ENCODE peak calls at places on chromosomes 5 and 9, in five cellular contexts. K is HepG2, T is K562, V is H1, Q is GM12878. B is an unnamed sample.
A peak's percentile ranks its signal among the peaks of the same experiment; 100 is the strongest.

GRCh38 chr9:123893831-123894460 is 36.0 kb downstream of the DENND1A start:
- DNase-seq in K (no peak), T (no peak), V (no peak), Q (no peak), B (peak; percentile 71)

GRCh38 chr9:35616681-35617459 is 1.3 kb downstream of the CD72 start:
- DNase-seq in K (no peak), T (peak; percentile 39), V (no peak), Q (no peak), B (peak; percentile 89)

GRCh38 chr5:44318883-44319282 is 70.3 kb downstream of the FGF10 start:
- DNase-seq in K (no peak), T (no peak), V (no peak), Q (no peak), B (no peak)

GRCh38 chr9:98552306-98552705 is 156.4 kb downstream of the GABBR2 start:
- DNase-seq in K (no peak), T (no peak), V (no peak), Q (no peak), B (no peak)

GRCh38 chr5:116135344-116135743 is 50.5 kb downstream of the COMMD10 start:
- DNase-seq in K (no peak), T (no peak), V (no peak), Q (peak; percentile 38), B (no peak)

GRCh38 chr5:6856658-6857057 is 143.4 kb downstream of the TENT4A start:
- DNase-seq in K (no peak), T (no peak), V (no peak), Q (no peak), B (no peak)

GRCh38 chr5:164301136-164301535 is 795.7 kb downstream of the MAT2B start:
- DNase-seq in K (no peak), T (no peak), V (no peak), Q (no peak), B (no peak)

GRCh38 chr5:19555876-19556275 is 432.1 kb downstream of the CDH18 start:
- DNase-seq in K (no peak), T (no peak), V (no peak), Q (no peak), B (no peak)

GRCh38 chr9:98049668-98050067 is 6.9 kb upstream of the NANS start:
- DNase-seq in K (no peak), T (no peak), V (no peak), Q (no peak), B (no peak)

GRCh38 chr9:85502815-85503643 is 238.7 kb downstream of the AGTPBP1 start:
- DNase-seq in K (no peak), T (no peak), V (no peak), Q (no peak), B (no peak)

GRCh38 chr9:85079374-85079773 is 409.8 kb downstream of the NTRK2 start:
- DNase-seq in K (no peak), T (no peak), V (no peak), Q (no peak), B (peak; percentile 10)

GRCh38 chr5:99035942-99036341 is 107.1 kb upstream of the CHD1 start:
- DNase-seq in K (no peak), T (no peak), V (no peak), Q (no peak), B (no peak)

GRCh38 chr5:3214838-3215374 is 380.7 kb upstream of the IRX1 start:
- DNase-seq in K (no peak), T (no peak), V (no peak), Q (no peak), B (no peak)

GRCh38 chr5:27682600-27682999 is 644.2 kb upstream of the CDH9 start:
- DNase-seq in K (peak; percentile 9), T (peak; percentile 5), V (no peak), Q (no peak), B (peak; percentile 66)

GRCh38 chr5:120155873-120156272 is 308.2 kb upstream of the PRR16 start:
- DNase-seq in K (peak; percentile 20), T (no peak), V (no peak), Q (no peak), B (no peak)

GRCh38 chr5:83636141-83636540 is 84.5 kb downstream of the HAPLN1 start:
- DNase-seq in K (no peak), T (no peak), V (no peak), Q (no peak), B (no peak)

GRCh38 chr5:178287091-178287790 is 54.6 kb upstream of the PHYKPL start:
- DNase-seq in K (no peak), T (no peak), V (no peak), Q (no peak), B (no peak)

GRCh38 chr5:150155258-150156032 is at the start of gene PDGFRB:
- DNase-seq in K (no peak), T (peak; percentile 20), V (no peak), Q (no peak), B (peak; percentile 61)

GRCh38 chr5:61051267-61051666 is 106.3 kb downstream of the NDUFAF2 start:
- DNase-seq in K (peak; percentile 5), T (no peak), V (no peak), Q (no peak), B (no peak)

GRCh38 chr5:151799407-151799806 is 27.7 kb downstream of the G3BP1 start:
- DNase-seq in K (no peak), T (no peak), V (no peak), Q (no peak), B (no peak)

GRCh38 chr9:129270205-129270604 is 92.1 kb upstream of the IER5L start:
- DNase-seq in K (no peak), T (no peak), V (no peak), Q (peak; percentile 93), B (no peak)

GRCh38 chr9:111678293-111678692 is 16.9 kb downstream of the GNG10 start:
- DNase-seq in K (peak; percentile 74), T (no peak), V (no peak), Q (no peak), B (no peak)

GRCh38 chr5:126694403-126694802 is 82.5 kb upstream of the LMNB1 start:
- DNase-seq in K (no peak), T (no peak), V (no peak), Q (no peak), B (no peak)

GRCh38 chr9:25827626-25828025 is 149.4 kb upstream of the TUSC1 start:
- DNase-seq in K (no peak), T (no peak), V (no peak), Q (no peak), B (no peak)

GRCh38 chr9:124453586-124454191 is 3.4 kb downstream of the ADGRD2 start:
- DNase-seq in K (no peak), T (peak; percentile 30), V (no peak), Q (no peak), B (peak; percentile 83)

GRCh38 chr9:89631381-89631780 is 26.6 kb downstream of the GADD45G start:
- DNase-seq in K (no peak), T (no peak), V (no peak), Q (no peak), B (no peak)

GRCh38 chr5:114435885-114436299 is 74.0 kb downstream of the KCNN2 start:
- DNase-seq in K (no peak), T (no peak), V (no peak), Q (peak; percentile 73), B (no peak)

GRCh38 chr5:125316913-125317545 is 570.6 kb upstream of the ZNF608 start:
- DNase-seq in K (no peak), T (no peak), V (no peak), Q (no peak), B (no peak)

DNA sequence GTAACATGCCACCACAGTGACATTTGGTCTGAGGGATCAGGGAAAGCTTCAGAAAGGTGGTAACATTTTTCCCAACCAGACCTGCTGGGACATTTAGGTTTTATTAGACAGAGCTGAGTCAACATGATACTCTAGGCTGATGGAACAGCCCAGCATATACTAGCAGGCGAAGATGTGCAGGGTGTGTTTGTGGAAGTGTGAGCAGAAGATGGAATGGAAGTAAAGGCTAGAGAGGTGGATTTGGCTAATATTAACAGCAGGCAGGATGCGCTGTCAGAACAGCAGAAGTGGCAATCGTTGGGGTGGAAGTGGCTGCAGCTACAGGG is 340.6 kb downstream of the ASTN2 start:
- DNase-seq in K (no peak), T (no peak), V (no peak), Q (no peak), B (no peak)
- TF ChIP-seq CREB1 in K (no peak), T (no peak), V (no peak), Q (no peak), B (no peak)

GRCh38 chr9:93084471-93084881 is 11.5 kb upstream of the CARD19 start:
- DNase-seq in K (no peak), T (no peak), V (no peak), Q (no peak), B (no peak)

GRCh38 chr9:93085676-93086075 is 10.3 kb upstream of the CARD19 start:
- DNase-seq in K (no peak), T (no peak), V (no peak), Q (no peak), B (no peak)

GRCh38 chr9:93082841-93083411 is 13.1 kb upstream of the CARD19 start:
- DNase-seq in K (no peak), T (no peak), V (no peak), Q (no peak), B (no peak)

GRCh38 chr9:93081931-93082330 is 14.1 kb upstream of the CARD19 start:
- DNase-seq in K (no peak), T (no peak), V (no peak), Q (no peak), B (no peak)

DNA sequence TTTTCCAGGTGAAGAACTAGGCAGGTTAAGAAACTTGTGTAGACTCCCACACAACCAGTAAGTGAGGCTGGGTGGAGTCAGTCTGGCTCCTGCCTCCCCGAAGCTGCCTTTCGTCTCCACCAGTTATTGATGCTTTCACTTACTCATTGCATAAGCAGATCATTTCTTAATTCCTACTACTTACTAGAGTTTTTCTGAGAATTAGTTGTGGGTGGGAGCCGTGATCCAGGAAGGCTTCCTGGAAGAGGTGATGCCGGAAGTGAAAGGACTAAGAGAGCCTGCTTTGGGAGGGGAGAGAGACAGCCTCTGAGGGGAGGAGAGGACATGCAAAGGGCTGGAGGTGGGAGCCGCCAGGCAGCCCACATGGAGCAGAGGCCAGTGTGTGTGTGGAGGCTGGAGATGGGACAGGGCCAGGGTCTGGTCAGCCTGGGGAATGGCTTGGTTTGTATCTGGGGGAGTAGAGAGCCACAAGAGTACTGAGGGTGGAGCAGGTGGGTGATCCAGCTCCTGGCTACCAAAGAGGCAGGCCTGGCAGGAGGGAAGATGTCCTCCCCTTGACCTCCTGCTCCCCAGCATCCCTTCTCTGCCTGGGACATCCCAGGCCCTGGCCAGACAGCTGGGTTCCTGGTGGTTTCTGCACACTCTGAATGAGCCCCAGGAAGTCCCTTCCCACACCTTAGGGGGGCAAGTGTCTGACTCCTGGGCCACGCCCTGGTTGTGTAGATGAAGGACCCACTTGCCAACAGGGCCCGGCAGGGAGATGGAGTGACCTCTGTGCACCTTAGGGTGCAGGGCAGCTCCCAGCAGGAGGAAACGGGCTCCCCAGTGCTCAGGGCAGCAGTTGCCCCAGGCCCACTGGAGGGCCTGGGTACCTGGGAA is 12.2 kb upstream of the CARD19 start:
- DNase-seq in K (no peak), T (no peak), V (no peak), Q (no peak), B (no peak)
- H3K4me1 ChIP-seq in K (peaks cover 8% of the 10 kb centered on the region), T (peaks cover 12% of the 10 kb centered on the region), V (no peaks in the 10 kb centered on the region), Q (peaks cover 3% of the 10 kb centered on the region), B (no peaks in the 10 kb centered on the region)

GRCh38 chr9:4904322-4905134 is 80.5 kb upstream of the JAK2 start:
- DNase-seq in K (no peak), T (no peak), V (no peak), Q (no peak), B (no peak)
- TF ChIP-seq CREB1 in K (no peak), T (no peak), V (no peak), Q (no peak), B (no peak)

DNA sequence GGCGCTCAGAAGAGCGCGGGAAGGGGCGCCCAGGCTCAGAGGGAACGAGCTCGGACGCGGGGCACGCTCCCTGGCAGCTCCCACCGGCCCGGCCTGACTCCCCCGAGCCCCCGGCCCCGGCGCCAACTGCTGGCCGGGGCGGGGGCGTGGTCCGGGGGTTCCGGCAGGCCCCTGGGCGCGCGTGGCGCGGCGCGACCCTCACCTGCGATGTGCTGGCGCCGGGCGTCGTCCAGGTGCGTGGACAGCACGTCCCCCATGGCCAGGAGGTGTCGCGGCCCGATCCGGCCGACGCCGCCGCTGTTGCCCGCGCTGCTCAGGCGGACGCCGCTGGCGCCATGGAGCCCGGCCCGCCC is 43.5 kb upstream of the STXBP1 start:
- DNase-seq in K (no peak), T (peak; percentile 28), V (no peak), Q (no peak), B (no peak)
- H3K4me1 ChIP-seq in K (peaks cover 53% of the 10 kb centered on the region), T (peaks cover 34% of the 10 kb centered on the region), V (peaks cover 15% of the 10 kb centered on the region), Q (peaks cover 12% of the 10 kb centered on the region), B (peaks cover 27% of the 10 kb centered on the region)

B was measured in GM23338.